ENCODE peak calls at places on chromosomes 11 and 22, in ten cellular contexts. E is BE2C; V is SK-N-SH; C is tibial artery; J is CD8-positive, alpha-beta T cell; K is HAP-1; D is left ventricle myocardium inferior; B is neuronal stem cell; Y is transverse colon; H is heart right ventricle. O is an unnamed sample.

GRCh38 chr11:57237204-57237681 is at the start of gene APLNR:
- DNase-seq in B (no peak), Y (no peak), K (no peak), C (no peak), J (no peak), H (no peak), E (no peak), D (peak; percentile 21), V (no peak), O (no peak)

GRCh38 chr11:117221775-117222517 is 9.9 kb downstream of the PCSK7 start:
- DNase-seq in C (peak; percentile 94), B (no peak), D (peak; percentile 69), V (no peak), Y (peak; percentile 67), J (no peak), H (peak; percentile 71), K (no peak), E (no peak), O (no peak)

GRCh38 chr22:43388420-43388851 is 23.4 kb upstream of the MPPED1 start:
- DNase-seq in D (peak; percentile 65), J (peak; percentile 75), K (peak; percentile 46), V (peak; percentile 81), Y (peak; percentile 71), H (peak; percentile 69), C (peak; percentile 75), E (peak; percentile 83), B (peak; percentile 81), O (peak; percentile 84)

GRCh38 chr11:24496728-24497396 is at the start of gene LUZP2:
- DNase-seq in V (peak; percentile 73), E (peak; percentile 57), D (no peak), H (no peak), Y (no peak), C (peak; percentile 64), B (peak; percentile 69), J (no peak), K (peak; percentile 57), O (peak; percentile 38)

GRCh38 chr11:64870176-64870892 is 8.1 kb downstream of the EHD1 start:
- DNase-seq in E (no peak), D (no peak), J (no peak), K (no peak), Y (peak; percentile 36), V (no peak), C (peak; percentile 87), B (no peak), H (no peak), O (no peak)

GRCh38 chr11:46099973-46100335 is 21.3 kb downstream of the PHF21A start:
- DNase-seq in B (no peak), C (no peak), Y (no peak), D (no peak), H (no peak), E (no peak), J (no peak), V (no peak), K (no peak), O (no peak)

GRCh38 chr22:25909988-25910387 is 168.0 kb downstream of the MYO18B start:
- DNase-seq in Y (no peak), D (no peak), E (no peak), H (no peak), V (peak; percentile 23), K (no peak), C (no peak), J (no peak), B (no peak), O (no peak)

GRCh38 chr11:63940786-63941185 is 2.0 kb downstream of the NAA40 start:
- DNase-seq in J (no peak), B (no peak), K (no peak), Y (no peak), C (no peak), H (no peak), D (no peak), E (no peak), V (no peak), O (no peak)

GRCh38 chr11:9675691-9676090 is 11.8 kb downstream of the SWAP70 start:
- DNase-seq in C (no peak), H (no peak), Y (no peak), B (no peak), J (no peak), V (no peak), K (peak; percentile 93), D (no peak), E (no peak), O (no peak)

GRCh38 chr22:27816552-27816951 is 15.0 kb upstream of the MN1 start:
- DNase-seq in B (no peak), C (no peak), H (no peak), V (no peak), K (no peak), E (no peak), J (no peak), Y (no peak), D (no peak), O (no peak)

GRCh38 chr22:17717708-17718107 is 56.6 kb downstream of the BID start:
- DNase-seq in V (no peak), K (no peak), E (no peak), Y (no peak), B (no peak), D (no peak), J (no peak), C (no peak), H (no peak), O (no peak)

DNA sequence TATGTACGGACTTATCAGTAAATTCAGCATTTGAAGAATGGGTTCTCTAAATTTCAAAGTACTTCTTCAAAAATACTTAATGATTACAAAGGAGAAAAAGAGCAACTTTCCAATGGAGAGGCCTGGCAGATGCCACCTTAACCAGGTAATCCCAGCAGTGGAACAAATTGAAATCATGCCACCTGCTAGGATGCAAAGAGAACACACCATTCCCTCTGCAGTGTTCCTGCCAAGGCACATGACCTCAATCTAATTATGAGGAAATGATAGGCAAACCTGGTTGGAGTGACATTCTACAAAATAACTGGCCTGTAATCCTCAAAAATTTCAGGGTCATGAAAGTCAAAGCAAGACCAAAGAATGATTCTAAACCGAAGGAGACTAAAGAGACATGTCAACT is 21.5 kb downstream of the TNRC6B start:
- DNase-seq in D (no peak), K (no peak), Y (no peak), H (no peak), B (no peak), C (no peak), V (no peak), J (no peak), E (no peak), O (no peak)
- H3K4me1 ChIP-seq in D (peaks cover 90% of the 10 kb centered on the region), K (peaks cover 8% of the 10 kb centered on the region), Y (peaks cover 39% of the 10 kb centered on the region), H (peaks cover 72% of the 10 kb centered on the region), B (peaks cover 10% of the 10 kb centered on the region), C (no peaks in the 10 kb centered on the region), V (peaks cover 20% of the 10 kb centered on the region), J (peaks cover 51% of the 10 kb centered on the region), E (peaks cover 24% of the 10 kb centered on the region), O (peaks cover 44% of the 10 kb centered on the region)

GRCh38 chr11:68382358-68382998 is 70.1 kb downstream of the LRP5 start:
- DNase-seq in B (no peak), C (no peak), K (no peak), Y (no peak), E (no peak), H (no peak), J (no peak), D (no peak), V (no peak), O (no peak)

GRCh38 chr11:68381716-68382115 is 69.3 kb downstream of the LRP5 start:
- DNase-seq in C (peak; percentile 86), J (no peak), K (no peak), V (peak; percentile 51), Y (no peak), D (no peak), H (no peak), B (no peak), E (no peak), O (no peak)

GRCh38 chr11:68380786-68381622 is 68.6 kb downstream of the LRP5 start:
- DNase-seq in E (no peak), V (no peak), J (no peak), B (no peak), H (peak; percentile 50), D (peak; percentile 42), C (peak; percentile 82), Y (no peak), K (no peak), O (no peak)

GRCh38 chr11:68377389-68377795 is 65.0 kb downstream of the LRP5 start:
- DNase-seq in Y (no peak), J (no peak), B (no peak), V (peak; percentile 59), C (no peak), H (no peak), K (no peak), D (no peak), E (no peak), O (no peak)

DNA sequence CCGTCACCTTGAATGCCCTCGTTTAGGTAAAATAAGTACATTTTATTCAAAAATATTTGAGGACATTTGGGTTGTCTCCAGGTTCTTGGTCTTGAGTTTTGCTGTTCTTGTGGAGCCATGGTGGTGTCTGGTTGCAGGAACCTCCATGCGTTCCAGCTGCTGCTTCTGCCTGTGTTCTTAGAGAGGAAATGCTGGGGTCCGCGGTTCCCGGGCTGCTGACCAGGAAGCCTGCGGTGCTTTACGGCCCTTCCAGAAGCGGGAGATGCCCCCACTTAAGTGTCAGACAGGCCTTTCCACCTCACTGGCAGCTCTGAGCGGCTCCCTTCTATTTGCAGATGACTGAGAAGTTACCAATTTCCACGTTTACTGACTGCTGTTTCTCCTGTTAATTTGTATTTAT is 66.8 kb downstream of the LRP5 start:
- DNase-seq in E (no peak), H (no peak), B (no peak), V (no peak), K (no peak), C (no peak), Y (no peak), D (no peak), J (no peak), O (no peak)
- H3K4me1 ChIP-seq in E (peaks cover 16% of the 10 kb centered on the region), H (peaks cover 58% of the 10 kb centered on the region), B (peaks cover 6% of the 10 kb centered on the region), V (peaks cover 57% of the 10 kb centered on the region), K (no peaks in the 10 kb centered on the region), C (peaks cover 12% of the 10 kb centered on the region), Y (peaks cover 46% of the 10 kb centered on the region), D (peaks cover 99% of the 10 kb centered on the region), J (peaks cover 4% of the 10 kb centered on the region), O (peaks cover 93% of the 10 kb centered on the region)

DNA sequence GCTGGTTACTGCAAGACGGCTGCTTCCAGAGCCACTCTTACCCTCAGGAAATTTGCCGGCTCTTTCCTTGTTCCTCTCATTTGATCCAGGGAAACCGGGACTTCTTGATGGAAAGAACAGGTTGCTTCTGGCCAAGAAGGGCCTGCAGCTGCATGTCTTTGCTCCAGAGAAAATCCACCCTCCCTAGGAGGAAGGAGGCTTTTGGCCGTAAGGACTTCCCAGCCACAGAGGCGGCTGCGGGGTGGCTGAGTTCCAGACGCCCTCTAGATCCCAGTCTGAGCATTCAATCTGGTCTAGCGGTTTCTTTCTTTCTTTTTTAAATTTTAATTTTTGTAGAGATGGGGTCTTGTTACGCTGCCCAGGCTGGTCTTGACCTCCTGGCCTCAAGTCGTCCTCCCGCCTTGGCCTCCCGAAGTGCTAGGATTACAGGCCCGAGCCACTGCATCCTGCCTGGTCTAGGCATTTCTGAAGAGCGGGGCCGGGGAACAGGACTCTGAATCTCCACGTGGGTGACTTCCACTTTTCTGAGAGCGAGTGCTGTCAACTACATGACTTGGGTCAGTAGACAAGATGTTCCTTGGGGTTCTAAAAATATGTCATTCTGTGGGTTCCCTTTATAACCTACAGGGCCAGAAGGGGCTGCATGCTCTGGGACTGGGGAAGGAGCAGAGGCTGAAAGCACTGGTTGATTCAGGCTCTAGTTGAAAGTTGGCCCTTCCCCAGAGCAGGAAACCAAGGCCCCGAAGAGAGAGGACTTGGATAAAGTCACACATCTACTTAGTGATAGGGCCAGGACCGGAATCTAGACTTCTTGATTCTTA is 9.7 kb downstream of the ADAMTS15 start:
- DNase-seq in K (no peak), D (peak; percentile 56), H (peak; percentile 58), B (no peak), V (no peak), J (no peak), Y (no peak), C (peak; percentile 71), E (no peak), O (no peak)
- H3K4me1 ChIP-seq in K (no peaks in the 10 kb centered on the region), D (peaks cover 86% of the 10 kb centered on the region), H (peaks cover 38% of the 10 kb centered on the region), B (no peaks in the 10 kb centered on the region), V (no peaks in the 10 kb centered on the region), J (no peaks in the 10 kb centered on the region), Y (no peaks in the 10 kb centered on the region), C (no peaks in the 10 kb centered on the region), E (peaks cover 8% of the 10 kb centered on the region), O (peaks cover 18% of the 10 kb centered on the region)

GRCh38 chr11:18229501-18229900 is 7.1 kb downstream of the SAA4 start:
- DNase-seq in K (no peak), D (no peak), C (no peak), E (no peak), J (no peak), B (no peak), V (no peak), Y (no peak), H (no peak), O (no peak)
- H3K4me1 ChIP-seq in K (no peaks in the 10 kb centered on the region), D (no peaks in the 10 kb centered on the region), C (no peaks in the 10 kb centered on the region), E (no peaks in the 10 kb centered on the region), J (no peaks in the 10 kb centered on the region), B (no peaks in the 10 kb centered on the region), V (no peaks in the 10 kb centered on the region), Y (no peaks in the 10 kb centered on the region), H (no peaks in the 10 kb centered on the region), O (no peaks in the 10 kb centered on the region)

O was measured in lower lobe of right lung.